ENCODE peak calls at places on chromosome 11, in eight cellular contexts. H is PC-3; R is upper lobe of right lung; A is neuronal stem cell; P is CD8-positive, alpha-beta T cell; B is pancreas; F is osteoblast; Y is WERI-Rb-1. V is an unnamed sample. For H3K36me3, the result is how much of the 10 kb centered on the place peaks cover.

GRCh38 chr11:36376888-36377758 is 81.0 kb downstream of the PRR5L start:
- DNase-seq in H (no peak), R (peak), A (peak), P (peak), B (peak), F (peak), Y (peak), V (peak)

GRCh38 chr11:23359297-23359696 is 499.0 kb upstream of the CCDC179 start:
- DNase-seq in H (peak), R (no peak), A (no peak), P (no peak), B (no peak), F (peak), Y (no peak), V (no peak)

GRCh38 chr11:14974021-14974698 is 2.0 kb upstream of the CALCA start:
- DNase-seq in H (no peak), R (no peak), A (peak), P (no peak), B (peak), F (peak), Y (no peak), V (no peak)

GRCh38 chr11:116866774-116867455 is 29.5 kb upstream of the APOA1 start:
- DNase-seq in H (no peak), R (no peak), A (no peak), P (no peak), B (no peak), F (no peak), Y (no peak), V (no peak)

GRCh38 chr11:119335655-119336543 is 1.6 kb downstream of the RNF26 start:
- DNase-seq in H (peak), R (peak), A (no peak), P (no peak), B (no peak), F (no peak), Y (no peak), V (peak)

GRCh38 chr11:18700872-18701271 is 2.3 kb downstream of the TMEM86A start:
- DNase-seq in H (no peak), R (no peak), A (no peak), P (no peak), B (no peak), F (no peak), Y (no peak), V (no peak)

GRCh38 chr11:104803770-104804169 is 94.5 kb downstream of the CASP12 start:
- DNase-seq in H (no peak), R (no peak), A (no peak), P (no peak), B (no peak), F (no peak), Y (no peak), V (no peak)

GRCh38 chr11:34192481-34193401 is 87.3 kb downstream of the NAT10 start:
- DNase-seq in H (peak), R (no peak), A (no peak), P (no peak), B (no peak), F (peak), Y (peak), V (no peak)

GRCh38 chr11:123535401-123535800 is 105.3 kb downstream of the GRAMD1B start:
- DNase-seq in H (peak), R (no peak), A (no peak), P (no peak), B (no peak), F (no peak), Y (no peak), V (no peak)

GRCh38 chr11:1927151-1928037 is 7.9 kb downstream of the TNNT3 start:
- DNase-seq in H (no peak), R (no peak), A (no peak), P (no peak), B (peak), F (peak), Y (no peak), V (no peak)

GRCh38 chr11:11157201-11157600 is 195.8 kb downstream of the CSNK2A3 start:
- DNase-seq in H (peak), R (no peak), A (no peak), P (peak), B (no peak), F (peak), Y (peak), V (no peak)

GRCh38 chr11:121459413-121460041 is 6.8 kb upstream of the SORL1-AS1 start:
- DNase-seq in H (no peak), R (no peak), A (no peak), P (peak), B (no peak), F (no peak), Y (no peak), V (no peak)
- H3K4me3 ChIP-seq in H (no peak), R (no peak), A (no peak), P (peak), B (no peak), F (no peak), Y (no peak), V (no peak)

GRCh38 chr11:66207816-66208215 is 60.6 kb upstream of the RAB1B start:
- DNase-seq in H (no peak), R (no peak), A (no peak), P (no peak), B (no peak), F (no peak), Y (no peak), V (no peak)
- H3K36me3 ChIP-seq in H (under half), R (under half), A (under half), P (under half), B (under half), F (under half), Y (under half), V (under half)

GRCh38 chr11:28107331-28107725 is 628 bp downstream of the KIF18A start:
- DNase-seq in H (peak), R (no peak), A (no peak), P (no peak), B (no peak), F (no peak), Y (peak), V (no peak)
- H3K27ac ChIP-seq in H (peak), R (peak), A (peak), P (peak), B (peak), F (peak), Y (peak), V (peak)

GRCh38 chr11:31997955-31998354 is 92.9 kb upstream of the RCN1 start:
- DNase-seq in H (peak), R (no peak), A (no peak), P (no peak), B (no peak), F (no peak), Y (no peak), V (no peak)

GRCh38 chr11:31996159-31996881 is 94.6 kb upstream of the RCN1 start:
- DNase-seq in H (no peak), R (no peak), A (no peak), P (no peak), B (no peak), F (no peak), Y (no peak), V (no peak)

GRCh38 chr11:31995031-31995430 is 95.8 kb upstream of the RCN1 start:
- DNase-seq in H (no peak), R (no peak), A (no peak), P (no peak), B (no peak), F (no peak), Y (no peak), V (no peak)

DNA sequence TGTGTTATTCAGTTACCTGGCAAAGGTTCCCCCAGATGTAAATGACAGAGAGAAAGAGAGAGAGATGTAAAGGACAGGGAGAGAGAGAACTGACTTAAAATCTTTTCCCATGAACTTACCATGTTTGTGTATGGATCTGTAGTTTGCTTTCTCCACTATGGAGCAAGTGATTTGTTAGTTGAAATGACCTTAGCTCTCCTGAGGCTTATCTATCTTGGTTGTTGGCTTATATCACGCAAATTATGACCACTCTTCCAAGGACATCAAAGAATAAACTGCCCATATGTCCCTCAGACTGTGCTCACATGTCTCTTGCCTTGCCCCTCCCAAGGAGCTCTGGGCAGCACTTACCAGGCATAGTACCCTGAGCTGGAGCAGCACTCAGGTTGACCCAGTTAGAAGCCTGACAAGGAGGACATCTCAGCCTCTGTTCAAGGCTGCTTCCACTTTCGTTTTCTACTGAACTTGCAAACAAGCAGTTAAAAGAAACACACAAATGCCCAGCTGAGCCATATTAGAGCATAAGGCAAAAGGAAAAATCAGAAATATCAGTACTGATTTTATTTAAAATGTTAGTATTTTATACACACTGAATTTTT is 95.2 kb upstream of the RCN1 start:
- DNase-seq in H (peak), R (no peak), A (no peak), P (no peak), B (no peak), F (no peak), Y (no peak), V (no peak)
- H3K4me3 ChIP-seq in H (no peak), R (no peak), A (no peak), P (no peak), B (no peak), F (peak), Y (no peak), V (no peak)

DNA sequence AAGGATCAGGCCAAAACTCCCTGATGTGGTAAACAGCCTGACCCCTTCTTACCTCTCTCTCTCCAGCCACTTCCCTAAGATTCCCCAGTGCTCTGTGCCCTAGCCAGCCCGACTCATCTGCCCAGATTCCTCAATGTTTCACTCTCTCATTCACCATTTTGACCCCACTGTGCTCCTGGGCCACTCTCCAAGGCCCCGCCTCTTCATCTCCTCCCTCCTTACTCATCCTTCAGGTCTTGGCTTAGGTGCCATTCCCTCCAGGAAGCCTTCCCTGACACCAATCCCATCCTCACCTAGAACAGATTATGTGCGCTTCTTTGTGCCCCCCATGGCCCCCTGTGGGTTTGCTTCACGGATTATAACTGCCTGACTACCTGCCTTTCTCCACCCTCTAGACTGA is 13.2 kb downstream of the SLC43A3 start:
- DNase-seq in H (peak), R (no peak), A (no peak), P (no peak), B (no peak), F (no peak), Y (no peak), V (no peak)
- H3K36me3 ChIP-seq in H (under half), R (half or more), A (under half), P (under half), B (under half), F (half or more), Y (under half), V (half or more)

DNA sequence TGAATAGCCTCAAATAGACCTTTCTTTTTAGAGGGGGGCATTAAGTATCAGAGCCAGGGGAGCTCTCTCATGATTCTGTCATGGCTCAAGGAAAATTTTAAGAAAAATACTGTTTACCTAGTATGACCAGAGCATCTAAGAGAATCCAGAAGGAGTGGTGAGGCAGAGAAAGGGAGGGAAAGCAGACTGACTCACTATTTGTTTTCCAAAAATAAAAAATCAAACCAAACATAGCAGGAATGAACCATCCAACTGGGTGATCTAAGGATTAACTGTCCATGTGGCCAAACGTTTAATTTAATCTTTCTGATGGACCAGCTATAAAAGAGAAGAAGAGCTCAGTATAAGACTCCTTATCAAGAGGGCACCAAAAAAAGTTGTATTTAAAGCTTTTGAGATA is 70.8 kb downstream of the GAB2 start:
- DNase-seq in H (peak), R (no peak), A (no peak), P (no peak), B (no peak), F (no peak), Y (no peak), V (no peak)
- H3K27ac ChIP-seq in H (peak), R (no peak), A (no peak), P (no peak), B (no peak), F (no peak), Y (no peak), V (no peak)

GRCh38 chr11:129973068-129973467 is 29.6 kb downstream of the PRDM10 start:
- DNase-seq in H (no peak), R (no peak), A (no peak), P (no peak), B (no peak), F (no peak), Y (no peak), V (no peak)

GRCh38 chr11:129973809-129974208 is 28.8 kb downstream of the PRDM10 start:
- DNase-seq in H (no peak), R (peak), A (no peak), P (no peak), B (no peak), F (no peak), Y (no peak), V (no peak)

GRCh38 chr11:129974237-129974636 is 28.4 kb downstream of the PRDM10 start:
- DNase-seq in H (no peak), R (no peak), A (no peak), P (no peak), B (no peak), F (no peak), Y (no peak), V (no peak)

GRCh38 chr11:129974672-129975071 is 28.0 kb downstream of the PRDM10 start:
- DNase-seq in H (no peak), R (no peak), A (no peak), P (no peak), B (no peak), F (no peak), Y (no peak), V (no peak)

DNA sequence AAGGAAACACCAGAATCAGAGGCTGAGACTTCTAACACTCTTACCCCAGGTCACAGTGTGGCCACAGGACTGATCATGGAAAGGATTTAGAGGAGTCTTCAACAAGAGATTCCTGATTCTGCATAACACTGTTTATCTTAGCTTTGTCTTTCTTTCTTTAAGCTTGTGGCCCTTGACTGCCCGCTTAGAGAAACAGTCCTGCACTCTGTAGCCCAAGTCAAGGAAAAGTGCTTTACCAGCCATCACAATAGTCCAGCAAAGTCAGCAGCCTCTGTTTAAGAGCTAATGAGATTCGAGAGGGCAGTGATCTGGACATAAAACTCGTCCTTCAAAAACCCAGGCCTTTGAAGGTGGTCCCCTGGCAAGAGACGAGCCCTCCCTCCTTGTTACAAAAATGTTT is 30.0 kb downstream of the PRDM10 start:
- DNase-seq in H (no peak), R (no peak), A (peak), P (no peak), B (no peak), F (no peak), Y (no peak), V (no peak)
- H3K4me3 ChIP-seq in H (no peak), R (no peak), A (no peak), P (no peak), B (no peak), F (no peak), Y (no peak), V (no peak)

DNA sequence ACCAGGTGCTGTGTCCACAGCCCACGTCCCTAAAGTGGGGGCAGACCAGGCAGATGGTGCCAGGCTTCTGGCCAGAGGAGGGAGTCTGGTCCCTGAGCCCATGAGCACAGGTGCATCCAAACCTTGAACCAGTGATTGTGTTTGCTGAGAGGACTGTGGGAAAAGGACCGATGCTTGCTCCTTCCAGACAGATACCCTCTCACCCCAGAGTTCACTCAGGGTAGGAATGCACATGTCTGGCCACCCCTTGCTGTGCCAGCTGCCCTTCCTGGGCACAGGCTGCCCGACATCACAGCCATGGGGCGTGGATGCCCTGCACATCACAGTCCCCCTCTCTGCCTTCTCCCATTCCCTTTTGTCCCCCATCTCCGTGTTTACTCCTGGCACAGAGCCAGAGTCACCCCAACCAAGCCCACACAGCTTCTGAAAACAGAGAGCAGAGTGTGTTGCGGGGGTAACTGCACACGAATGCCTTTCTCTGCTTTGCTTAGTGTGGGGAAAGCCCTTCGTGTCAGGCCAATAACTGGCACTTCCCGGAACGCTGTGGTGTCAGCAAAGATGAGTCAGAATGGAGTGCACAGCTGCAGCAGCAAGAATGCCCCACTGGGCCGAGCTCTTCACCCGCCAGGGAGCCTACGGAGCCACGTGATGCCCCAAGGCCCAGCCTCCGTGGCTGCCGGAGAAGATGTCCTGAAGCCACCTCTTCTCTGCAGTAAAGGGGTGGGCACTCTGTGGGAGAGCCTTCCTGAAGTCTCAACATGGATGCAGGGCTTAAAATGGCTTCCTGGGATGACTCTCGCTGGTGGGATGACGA is 7.6 kb downstream of the CARS1 start:
- DNase-seq in H (peak), R (peak), A (no peak), P (peak), B (peak), F (peak), Y (peak), V (peak)
- H3K36me3 ChIP-seq in H (under half), R (under half), A (under half), P (under half), B (under half), F (under half), Y (under half), V (under half)

GRCh38 chr11:2950825-2951224 is 21.6 kb upstream of the PHLDA2 start:
- DNase-seq in H (no peak), R (no peak), A (no peak), P (no peak), B (no peak), F (no peak), Y (no peak), V (no peak)
- H3K27ac ChIP-seq in H (no peak), R (no peak), A (no peak), P (no peak), B (no peak), F (peak), Y (no peak), V (no peak)

V was measured in spleen.